ENCODE peak calls at places on chromosomes 6 and 20, in six cellular contexts. Y is OCI-LY7, J is PC-3, D is MM.1S, P is GM23248, V is hepatocyte. N is an unnamed sample.

GRCh38 chr6:146968041-146968760 is 236.0 kb upstream of the STXBP5 start:
- DNase-seq in D (no peak), Y (no peak), J (peak; percentile 94), V (peak; percentile 21), P (peak; percentile 93), N (peak; percentile 81)

GRCh38 chr20:33249456-33249855 is 13.7 kb downstream of the BPIFA1 start:
- DNase-seq in V (no peak), J (no peak), P (no peak), Y (no peak), D (no peak), N (no peak)

GRCh38 chr20:19251958-19252669 is 39.7 kb downstream of the SLC24A3 start:
- DNase-seq in P (peak; percentile 3), D (no peak), J (no peak), V (no peak), Y (no peak), N (no peak)

GRCh38 chr6:11341867-11342266 is 109.4 kb upstream of the NEDD9 start:
- DNase-seq in J (peak; percentile 43), V (no peak), P (peak; percentile 77), Y (no peak), D (no peak), N (no peak)

GRCh38 chr20:59194023-59194935 is 30.7 kb downstream of the ZNF831 start:
- DNase-seq in Y (no peak), V (no peak), P (no peak), D (no peak), J (no peak), N (no peak)

GRCh38 chr6:142856857-142857608 is 87.9 kb downstream of the HIVEP2 start:
- DNase-seq in D (peak; percentile 68), Y (peak; percentile 86), V (no peak), P (no peak), J (no peak), N (no peak)

GRCh38 chr6:52577778-52578473 is 1.1 kb upstream of the TRAM2 start:
- DNase-seq in D (no peak), J (no peak), Y (no peak), P (no peak), V (no peak), N (no peak)

GRCh38 chr6:37648465-37649330 is 49.0 kb downstream of the MDGA1 start:
- DNase-seq in D (no peak), P (peak; percentile 41), J (no peak), Y (no peak), V (peak; percentile 48), N (peak; percentile 85)

GRCh38 chr6:105648276-105648675 is 245.4 kb upstream of the PREP start:
- DNase-seq in Y (no peak), J (no peak), V (no peak), P (no peak), D (no peak), N (no peak)

GRCh38 chr20:32281711-32282110 is 4.3 kb downstream of the KIF3B start:
- DNase-seq in V (no peak), D (no peak), J (no peak), P (no peak), Y (no peak), N (no peak)

GRCh38 chr6:36524871-36525270 is 22.4 kb downstream of the STK38 start:
- DNase-seq in Y (no peak), V (no peak), J (no peak), D (no peak), P (no peak), N (no peak)

GRCh38 chr6:20711518-20711917 is 177.3 kb downstream of the CDKAL1 start:
- DNase-seq in V (no peak), J (no peak), Y (no peak), P (peak; percentile 20), D (no peak), N (peak; percentile 39)

GRCh38 chr20:38043512-38044300 is 10.2 kb downstream of the RPRD1B start:
- DNase-seq in J (peak; percentile 97), Y (no peak), V (peak; percentile 32), P (peak; percentile 91), D (no peak), N (no peak)

GRCh38 chr20:57323034-57323433 is 6.6 kb upstream of the SPO11 start:
- DNase-seq in J (peak; percentile 37), P (peak; percentile 81), V (peak; percentile 71), D (no peak), Y (peak; percentile 61), N (peak; percentile 85)

GRCh38 chr6:30810813-30811329 is 66.5 kb upstream of the IER3 start:
- DNase-seq in P (no peak), V (peak; percentile 51), J (peak; percentile 87), D (peak; percentile 66), Y (no peak), N (peak; percentile 90)

GRCh38 chr6:135185483-135185882 is 4.4 kb downstream of the MYB start:
- DNase-seq in D (no peak), J (no peak), Y (no peak), V (no peak), P (no peak), N (peak; percentile 26)

GRCh38 chr6:88843040-88843439 is 120.4 kb downstream of the RNGTT start:
- DNase-seq in Y (no peak), V (no peak), J (peak; percentile 8), P (peak; percentile 81), D (no peak), N (no peak)

DNA sequence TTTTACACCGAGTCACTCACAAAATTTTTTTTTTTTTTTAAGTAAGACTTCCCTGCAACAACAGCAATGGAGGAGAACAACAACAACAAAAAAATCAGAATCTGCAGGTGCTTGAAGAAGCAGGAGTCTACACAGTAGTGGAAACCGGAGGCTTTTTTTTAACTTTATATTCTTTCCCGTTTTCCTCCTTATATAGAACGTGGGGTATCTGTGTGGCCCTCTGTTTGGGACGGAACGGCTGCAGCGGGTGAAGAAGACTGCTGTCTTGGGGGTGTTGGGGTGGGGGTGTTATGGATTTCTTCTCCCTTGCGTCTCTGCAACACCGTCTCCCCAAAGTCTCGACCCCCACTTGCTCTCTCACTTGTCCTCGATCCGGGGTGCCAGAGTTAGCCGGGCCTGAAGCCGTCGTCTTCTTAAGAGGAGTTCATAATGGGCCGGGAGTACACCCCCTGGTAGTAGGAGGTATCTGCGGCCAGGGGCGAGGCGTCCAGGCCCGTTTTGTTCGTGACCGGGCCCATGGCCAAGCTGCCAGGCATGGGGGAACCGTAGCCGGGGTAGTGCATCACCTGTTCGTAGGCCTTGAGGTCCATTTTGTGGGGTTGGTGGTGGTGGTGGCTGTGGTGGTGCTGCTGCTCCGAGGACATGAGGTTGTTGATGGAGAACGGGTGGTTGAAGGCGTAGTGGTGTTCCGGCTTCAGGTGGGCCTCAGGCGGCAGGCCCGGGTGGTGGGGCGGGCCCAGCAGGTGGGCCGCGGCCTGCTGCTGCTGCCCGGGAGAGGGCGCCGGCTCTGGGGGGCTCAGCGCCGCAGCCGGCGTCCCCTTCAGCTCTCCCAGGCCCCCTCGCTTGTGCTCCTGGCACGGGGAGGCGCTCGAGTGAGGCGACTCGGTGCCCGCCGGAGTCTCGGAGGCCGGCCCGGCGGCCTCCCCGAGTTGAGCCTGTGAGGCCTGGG is 2.7 kb downstream of the FOXA2 start:
- DNase-seq in P (no peak), D (no peak), V (no peak), J (no peak), Y (no peak), N (no peak)
- H3K9me3 ChIP-seq in P (no peaks in the 10 kb centered on the region), D (no peaks in the 10 kb centered on the region), V (no peaks in the 10 kb centered on the region), J (no peaks in the 10 kb centered on the region), Y (no peaks in the 10 kb centered on the region), N (no peaks in the 10 kb centered on the region)

GRCh38 chr6:44500074-44500473 is 112.6 kb downstream of the CDC5L start:
- DNase-seq in D (no peak), J (no peak), V (no peak), Y (no peak), P (no peak), N (no peak)

GRCh38 chr6:44507014-44507413 is 119.5 kb downstream of the CDC5L start:
- DNase-seq in J (no peak), V (no peak), P (no peak), Y (no peak), D (no peak), N (no peak)

GRCh38 chr6:44505751-44506150 is 118.2 kb downstream of the CDC5L start:
- DNase-seq in P (no peak), D (no peak), J (no peak), Y (no peak), V (no peak), N (no peak)

GRCh38 chr6:44504321-44504761 is 116.8 kb downstream of the CDC5L start:
- DNase-seq in Y (no peak), V (no peak), D (no peak), P (no peak), J (no peak), N (no peak)

DNA sequence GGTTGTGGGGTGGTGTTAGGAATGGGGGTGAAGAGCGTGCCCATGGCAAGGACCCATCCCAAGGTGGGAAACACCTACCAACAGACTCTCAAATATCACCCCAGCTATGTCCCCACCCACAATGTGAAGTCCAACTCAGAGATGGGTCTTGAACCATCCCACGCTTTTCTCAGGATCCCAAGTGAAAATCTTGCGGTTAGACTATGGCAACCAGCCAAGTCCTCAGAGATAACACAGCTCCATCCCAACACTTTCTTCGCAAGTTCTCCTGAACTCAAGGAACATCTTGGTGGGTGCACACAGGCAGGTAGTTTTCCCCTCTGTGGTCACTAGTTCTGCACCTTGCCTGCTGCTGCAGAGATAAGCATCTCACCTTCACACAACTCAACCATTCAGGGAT is 116.0 kb downstream of the CDC5L start:
- DNase-seq in Y (no peak), P (no peak), J (no peak), D (no peak), V (no peak), N (no peak)
- H3K9me2 ChIP-seq in Y (no peaks in the 10 kb centered on the region), P (no peaks in the 10 kb centered on the region), J (peaks cover 4% of the 10 kb centered on the region), D (no peaks in the 10 kb centered on the region), V (no peaks in the 10 kb centered on the region), N (no peaks in the 10 kb centered on the region)

DNA sequence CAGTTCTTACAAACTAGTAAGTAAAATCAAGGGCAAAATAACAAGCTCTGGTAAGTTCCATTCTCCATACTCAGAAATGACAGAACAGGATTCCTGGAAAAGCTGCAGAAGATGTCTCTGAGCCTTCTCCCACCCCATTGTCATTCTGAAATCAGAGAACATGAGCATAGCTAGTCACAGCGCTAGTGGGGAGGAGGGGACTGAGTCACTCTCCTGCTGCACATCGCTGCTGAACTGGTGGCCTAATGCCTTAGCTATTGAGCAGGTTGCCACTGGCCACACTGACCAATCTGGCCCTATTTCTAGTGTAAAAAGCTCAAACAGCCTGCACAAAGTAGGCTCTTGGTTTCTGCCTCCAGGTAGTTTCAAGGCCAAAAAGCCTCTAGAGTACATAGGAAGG is 26.1 kb upstream of the RIPPLY2 start:
- DNase-seq in P (peak; percentile 7), D (no peak), J (peak; percentile 20), Y (no peak), V (no peak), N (no peak)
- H2AFZ ChIP-seq in P (no peak overlapping the region), D (no peak overlapping the region), J (no peak overlapping the region), Y (no peak overlapping the region), V (no peak overlapping the region), N (no peak overlapping the region)

GRCh38 chr6:100455230-100456124 is 9.2 kb downstream of the SIM1 start:
- DNase-seq in P (no peak), Y (no peak), D (no peak), V (peak; percentile 43), J (no peak), N (no peak)

GRCh38 chr6:100451577-100451976 is 13.1 kb downstream of the SIM1 start:
- DNase-seq in Y (no peak), P (no peak), D (no peak), V (no peak), J (no peak), N (no peak)

GRCh38 chr6:100452998-100453397 is 11.7 kb downstream of the SIM1 start:
- DNase-seq in V (no peak), J (no peak), Y (no peak), D (no peak), P (no peak), N (no peak)

GRCh38 chr6:100454571-100455229 is 10.0 kb downstream of the SIM1 start:
- DNase-seq in P (no peak), V (no peak), J (no peak), D (no peak), Y (no peak), N (no peak)

GRCh38 chr6:100453701-100454521 is 10.8 kb downstream of the SIM1 start:
- DNase-seq in P (no peak), J (peak; percentile 26), V (no peak), Y (no peak), D (no peak), N (no peak)
- H3K9me3 ChIP-seq in P (no peaks in the 10 kb centered on the region), J (no peaks in the 10 kb centered on the region), V (no peaks in the 10 kb centered on the region), Y (no peaks in the 10 kb centered on the region), D (no peaks in the 10 kb centered on the region), N (peaks cover 7% of the 10 kb centered on the region)